ENCODE peak calls at places on chromosomes 7 and 10, in five cellular contexts. U is H54; H is HCT116; S is activated CD4-positive, alpha-beta T cell treated with anti-CD3 and anti-CD28 coated beads, Interleukin-2, amount 50 U/mL, for 48 hours; T is A673. A is an unnamed sample.

GRCh38 chr7:81583882-81584533 is 185.8 kb downstream of the HGF start:
- DNase-seq in U (no peak), H (no peak), S (no peak), T (no peak), A (no peak)

GRCh38 chr10:3635697-3636096 is 149.3 kb downstream of the KLF6 start:
- DNase-seq in H (no peak), T (no peak), S (no peak), U (no peak), A (no peak)

GRCh38 chr10:35463105-35463867 is 127.0 kb downstream of the CCNY start:
- DNase-seq in S (no peak), T (peak; percentile 52), U (no peak), H (no peak), A (no peak)

GRCh38 chr10:110679633-110680472 is 35.7 kb downstream of the RBM20 start:
- DNase-seq in U (no peak), H (no peak), T (no peak), S (no peak), A (peak; percentile 43)

GRCh38 chr10:103685880-103686669 is 169.3 kb downstream of the SH3PXD2A start:
- DNase-seq in S (peak; percentile 86), U (peak; percentile 93), H (peak; percentile 32), T (peak; percentile 80), A (peak; percentile 73)

GRCh38 chr10:122471531-122472177 is 10.3 kb downstream of the HTRA1 start:
- DNase-seq in S (no peak), H (no peak), T (no peak), U (no peak), A (no peak)

GRCh38 chr7:38682602-38683001 is 51.4 kb upstream of the AMPH start:
- DNase-seq in U (no peak), S (no peak), H (no peak), T (no peak), A (no peak)

GRCh38 chr7:129557686-129558481 is 53.6 kb upstream of the NRF1 start:
- DNase-seq in U (no peak), T (no peak), H (no peak), S (no peak), A (no peak)

GRCh38 chr10:17662193-17663138 is 18.5 kb downstream of the STAM start:
- DNase-seq in H (no peak), S (no peak), U (no peak), T (no peak), A (no peak)

GRCh38 chr7:130421685-130422084 is 19.1 kb downstream of the CEP41 start:
- DNase-seq in U (no peak), H (no peak), T (peak; percentile 52), S (no peak), A (peak; percentile 34)